ENCODE peak calls at places on chromosomes 5 and 9, in eight cellular contexts. One of them, this sample, is unnamed.

GRCh38 chr5:72205431-72206009 is 98.2 kb downstream of the MAP1B start:
- DNase-seq in cardiac fibroblast: no peak
- DNase-seq in stimulated activated CD4-positive, alpha-beta T cell treated with anti-CD3 and anti-CD28 coated beads, Interleukin-2, amount 100 ng/mL, for 48 hours: no peak
- DNase-seq in islet precursor cell: no peak
- DNase-seq in memory B cell: no peak
- DNase-seq in nephron progenitor cell: no peak
- DNase-seq in PC-3: no peak
- DNase-seq in SW 1271: no peak
- DNase-seq in this sample: no peak

GRCh38 chr5:180975338-180975737 is 13.3 kb upstream of the BTNL3 start:
- DNase-seq in cardiac fibroblast: no peak
- DNase-seq in stimulated activated CD4-positive, alpha-beta T cell treated with anti-CD3 and anti-CD28 coated beads, Interleukin-2, amount 100 ng/mL, for 48 hours: no peak
- DNase-seq in islet precursor cell: no peak
- DNase-seq in memory B cell: peak; percentile 58
- DNase-seq in nephron progenitor cell: no peak
- DNase-seq in PC-3: no peak
- DNase-seq in SW 1271: no peak
- DNase-seq in this sample: no peak

GRCh38 chr5:172274951-172275753 is 8.4 kb downstream of the UBTD2 start:
- DNase-seq in cardiac fibroblast: peak; percentile 32
- DNase-seq in stimulated activated CD4-positive, alpha-beta T cell treated with anti-CD3 and anti-CD28 coated beads, Interleukin-2, amount 100 ng/mL, for 48 hours: peak; percentile 60
- DNase-seq in islet precursor cell: no peak
- DNase-seq in memory B cell: peak; percentile 50
- DNase-seq in nephron progenitor cell: no peak
- DNase-seq in PC-3: no peak
- DNase-seq in SW 1271: no peak
- DNase-seq in this sample: no peak

GRCh38 chr5:32013658-32014057 is 160.5 kb downstream of the GOLPH3 start:
- DNase-seq in cardiac fibroblast: no peak
- DNase-seq in stimulated activated CD4-positive, alpha-beta T cell treated with anti-CD3 and anti-CD28 coated beads, Interleukin-2, amount 100 ng/mL, for 48 hours: no peak
- DNase-seq in islet precursor cell: peak; percentile 65
- DNase-seq in memory B cell: no peak
- DNase-seq in nephron progenitor cell: no peak
- DNase-seq in PC-3: no peak
- DNase-seq in SW 1271: no peak
- DNase-seq in this sample: no peak

GRCh38 chr5:180799902-180800801 is 2.5 kb downstream of the MGAT1 start:
- DNase-seq in cardiac fibroblast: peak; percentile 52
- DNase-seq in stimulated activated CD4-positive, alpha-beta T cell treated with anti-CD3 and anti-CD28 coated beads, Interleukin-2, amount 100 ng/mL, for 48 hours: no peak
- DNase-seq in islet precursor cell: peak; percentile 86
- DNase-seq in memory B cell: no peak
- DNase-seq in nephron progenitor cell: no peak
- DNase-seq in PC-3: peak; percentile 92
- DNase-seq in SW 1271: no peak
- DNase-seq in this sample: no peak

GRCh38 chr5:120539471-120539870 is 75.4 kb downstream of the PRR16 start:
- DNase-seq in cardiac fibroblast: no peak
- DNase-seq in stimulated activated CD4-positive, alpha-beta T cell treated with anti-CD3 and anti-CD28 coated beads, Interleukin-2, amount 100 ng/mL, for 48 hours: no peak
- DNase-seq in islet precursor cell: no peak
- DNase-seq in memory B cell: no peak
- DNase-seq in nephron progenitor cell: no peak
- DNase-seq in PC-3: no peak
- DNase-seq in SW 1271: no peak
- DNase-seq in this sample: no peak

GRCh38 chr5:127844631-127845030 is 141.4 kb downstream of the CCDC192 start:
- DNase-seq in cardiac fibroblast: no peak
- DNase-seq in stimulated activated CD4-positive, alpha-beta T cell treated with anti-CD3 and anti-CD28 coated beads, Interleukin-2, amount 100 ng/mL, for 48 hours: no peak
- DNase-seq in islet precursor cell: no peak
- DNase-seq in memory B cell: no peak
- DNase-seq in nephron progenitor cell: no peak
- DNase-seq in PC-3: no peak
- DNase-seq in SW 1271: no peak
- DNase-seq in this sample: no peak

GRCh38 chr5:115666023-115666422 is 40.2 kb upstream of the TMED7 start:
- DNase-seq in cardiac fibroblast: no peak
- DNase-seq in stimulated activated CD4-positive, alpha-beta T cell treated with anti-CD3 and anti-CD28 coated beads, Interleukin-2, amount 100 ng/mL, for 48 hours: no peak
- DNase-seq in islet precursor cell: no peak
- DNase-seq in memory B cell: no peak
- DNase-seq in nephron progenitor cell: no peak
- DNase-seq in PC-3: no peak
- DNase-seq in SW 1271: no peak
- DNase-seq in this sample: no peak

GRCh38 chr5:172696171-172696849 is 55.2 kb downstream of the NEURL1B start:
- DNase-seq in cardiac fibroblast: peak; percentile 69
- DNase-seq in stimulated activated CD4-positive, alpha-beta T cell treated with anti-CD3 and anti-CD28 coated beads, Interleukin-2, amount 100 ng/mL, for 48 hours: no peak
- DNase-seq in islet precursor cell: no peak
- DNase-seq in memory B cell: no peak
- DNase-seq in nephron progenitor cell: no peak
- DNase-seq in PC-3: no peak
- DNase-seq in SW 1271: no peak
- DNase-seq in this sample: peak; percentile 90

GRCh38 chr9:33466565-33467495 is 6.9 kb downstream of the NOL6 start:
- DNase-seq in cardiac fibroblast: peak; percentile 51
- DNase-seq in stimulated activated CD4-positive, alpha-beta T cell treated with anti-CD3 and anti-CD28 coated beads, Interleukin-2, amount 100 ng/mL, for 48 hours: peak; percentile 80
- DNase-seq in islet precursor cell: peak; percentile 84
- DNase-seq in memory B cell: peak; percentile 66
- DNase-seq in nephron progenitor cell: peak; percentile 91
- DNase-seq in PC-3: peak; percentile 59
- DNase-seq in SW 1271: no peak
- DNase-seq in this sample: no peak

GRCh38 chr5:43227655-43228054 is 35.6 kb downstream of the NIM1K start:
- DNase-seq in cardiac fibroblast: peak; percentile 78
- DNase-seq in stimulated activated CD4-positive, alpha-beta T cell treated with anti-CD3 and anti-CD28 coated beads, Interleukin-2, amount 100 ng/mL, for 48 hours: no peak
- DNase-seq in islet precursor cell: no peak
- DNase-seq in memory B cell: no peak
- DNase-seq in nephron progenitor cell: no peak
- DNase-seq in PC-3: peak; percentile 84
- DNase-seq in SW 1271: peak; percentile 44
- DNase-seq in this sample: no peak

GRCh38 chr5:162047279-162047678 is 20.3 kb upstream of the GABRG2 start:
- DNase-seq in cardiac fibroblast: no peak
- DNase-seq in stimulated activated CD4-positive, alpha-beta T cell treated with anti-CD3 and anti-CD28 coated beads, Interleukin-2, amount 100 ng/mL, for 48 hours: no peak
- DNase-seq in islet precursor cell: peak; percentile 51
- DNase-seq in memory B cell: no peak
- DNase-seq in nephron progenitor cell: no peak
- DNase-seq in PC-3: no peak
- DNase-seq in SW 1271: no peak
- DNase-seq in this sample: no peak

GRCh38 chr5:172999351-172999973 is 15.9 kb downstream of the ATP6V0E1 start:
- DNase-seq in cardiac fibroblast: no peak
- DNase-seq in stimulated activated CD4-positive, alpha-beta T cell treated with anti-CD3 and anti-CD28 coated beads, Interleukin-2, amount 100 ng/mL, for 48 hours: no peak
- DNase-seq in islet precursor cell: no peak
- DNase-seq in memory B cell: no peak
- DNase-seq in nephron progenitor cell: no peak
- DNase-seq in PC-3: no peak
- DNase-seq in SW 1271: no peak
- DNase-seq in this sample: peak; percentile 8

GRCh38 chr5:124700930-124701458 is 45.4 kb downstream of the ZNF608 start:
- DNase-seq in cardiac fibroblast: no peak
- DNase-seq in stimulated activated CD4-positive, alpha-beta T cell treated with anti-CD3 and anti-CD28 coated beads, Interleukin-2, amount 100 ng/mL, for 48 hours: no peak
- DNase-seq in islet precursor cell: peak; percentile 70
- DNase-seq in memory B cell: no peak
- DNase-seq in nephron progenitor cell: no peak
- DNase-seq in PC-3: no peak
- DNase-seq in SW 1271: no peak
- DNase-seq in this sample: no peak

GRCh38 chr5:67577424-67577823 is 380.8 kb upstream of the CD180 start:
- DNase-seq in cardiac fibroblast: no peak
- DNase-seq in stimulated activated CD4-positive, alpha-beta T cell treated with anti-CD3 and anti-CD28 coated beads, Interleukin-2, amount 100 ng/mL, for 48 hours: no peak
- DNase-seq in islet precursor cell: no peak
- DNase-seq in memory B cell: no peak
- DNase-seq in nephron progenitor cell: no peak
- DNase-seq in PC-3: peak; percentile 60
- DNase-seq in SW 1271: no peak
- DNase-seq in this sample: no peak

GRCh38 chr5:132425009-132425937 is 55.8 kb downstream of the SLC22A5 start:
- DNase-seq in cardiac fibroblast: peak; percentile 59
- DNase-seq in stimulated activated CD4-positive, alpha-beta T cell treated with anti-CD3 and anti-CD28 coated beads, Interleukin-2, amount 100 ng/mL, for 48 hours: peak; percentile 56
- DNase-seq in islet precursor cell: peak; percentile 19
- DNase-seq in memory B cell: peak; percentile 72
- DNase-seq in nephron progenitor cell: no peak
- DNase-seq in PC-3: peak; percentile 53
- DNase-seq in SW 1271: no peak
- DNase-seq in this sample: no peak

GRCh38 chr9:125150349-125151245 is 7.3 kb upstream of the SCAI start:
- DNase-seq in cardiac fibroblast: no peak
- DNase-seq in stimulated activated CD4-positive, alpha-beta T cell treated with anti-CD3 and anti-CD28 coated beads, Interleukin-2, amount 100 ng/mL, for 48 hours: no peak
- DNase-seq in islet precursor cell: no peak
- DNase-seq in memory B cell: no peak
- DNase-seq in nephron progenitor cell: no peak
- DNase-seq in PC-3: no peak
- DNase-seq in SW 1271: no peak
- DNase-seq in this sample: no peak

GRCh38 chr9:16410601-16411285 is 459.7 kb downstream of the BNC2 start:
- DNase-seq in cardiac fibroblast: no peak
- DNase-seq in stimulated activated CD4-positive, alpha-beta T cell treated with anti-CD3 and anti-CD28 coated beads, Interleukin-2, amount 100 ng/mL, for 48 hours: no peak
- DNase-seq in islet precursor cell: no peak
- DNase-seq in memory B cell: no peak
- DNase-seq in nephron progenitor cell: no peak
- DNase-seq in PC-3: no peak
- DNase-seq in SW 1271: no peak
- DNase-seq in this sample: no peak

GRCh38 chr9:4207881-4208615 is 91.8 kb downstream of the GLIS3 start:
- DNase-seq in cardiac fibroblast: peak; percentile 85
- DNase-seq in stimulated activated CD4-positive, alpha-beta T cell treated with anti-CD3 and anti-CD28 coated beads, Interleukin-2, amount 100 ng/mL, for 48 hours: no peak
- DNase-seq in islet precursor cell: no peak
- DNase-seq in memory B cell: no peak
- DNase-seq in nephron progenitor cell: no peak
- DNase-seq in PC-3: no peak
- DNase-seq in SW 1271: no peak
- DNase-seq in this sample: no peak

GRCh38 chr5:180155331-180155881 is 53.6 kb downstream of the RASGEF1C start:
- DNase-seq in cardiac fibroblast: no peak
- DNase-seq in stimulated activated CD4-positive, alpha-beta T cell treated with anti-CD3 and anti-CD28 coated beads, Interleukin-2, amount 100 ng/mL, for 48 hours: no peak
- DNase-seq in islet precursor cell: no peak
- DNase-seq in memory B cell: no peak
- DNase-seq in nephron progenitor cell: no peak
- DNase-seq in PC-3: no peak
- DNase-seq in SW 1271: no peak
- DNase-seq in this sample: no peak

GRCh38 chr5:111404270-111404769 is 108.0 kb downstream of the STARD4 start:
- DNase-seq in cardiac fibroblast: no peak
- DNase-seq in stimulated activated CD4-positive, alpha-beta T cell treated with anti-CD3 and anti-CD28 coated beads, Interleukin-2, amount 100 ng/mL, for 48 hours: no peak
- DNase-seq in islet precursor cell: no peak
- DNase-seq in memory B cell: no peak
- DNase-seq in nephron progenitor cell: no peak
- DNase-seq in PC-3: no peak
- DNase-seq in SW 1271: no peak
- DNase-seq in this sample: no peak

GRCh38 chr5:60208681-60209080 is 315.2 kb upstream of the PDE4D start:
- DNase-seq in cardiac fibroblast: no peak
- DNase-seq in stimulated activated CD4-positive, alpha-beta T cell treated with anti-CD3 and anti-CD28 coated beads, Interleukin-2, amount 100 ng/mL, for 48 hours: no peak
- DNase-seq in islet precursor cell: no peak
- DNase-seq in memory B cell: no peak
- DNase-seq in nephron progenitor cell: no peak
- DNase-seq in PC-3: no peak
- DNase-seq in SW 1271: no peak
- DNase-seq in this sample: no peak

GRCh38 chr5:78887384-78888118 is 97.6 kb downstream of the ARSB start:
- DNase-seq in cardiac fibroblast: no peak
- DNase-seq in stimulated activated CD4-positive, alpha-beta T cell treated with anti-CD3 and anti-CD28 coated beads, Interleukin-2, amount 100 ng/mL, for 48 hours: no peak
- DNase-seq in islet precursor cell: no peak
- DNase-seq in memory B cell: peak; percentile 18
- DNase-seq in nephron progenitor cell: no peak
- DNase-seq in PC-3: no peak
- DNase-seq in SW 1271: no peak
- DNase-seq in this sample: no peak

GRCh38 chr9:110919609-110920008 is 118.7 kb downstream of the LPAR1 start:
- DNase-seq in cardiac fibroblast: peak; percentile 88
- DNase-seq in stimulated activated CD4-positive, alpha-beta T cell treated with anti-CD3 and anti-CD28 coated beads, Interleukin-2, amount 100 ng/mL, for 48 hours: no peak
- DNase-seq in islet precursor cell: no peak
- DNase-seq in memory B cell: no peak
- DNase-seq in nephron progenitor cell: no peak
- DNase-seq in PC-3: peak; percentile 87
- DNase-seq in SW 1271: no peak
- DNase-seq in this sample: no peak

GRCh38 chr9:130200038-130200979 is 28.1 kb downstream of the NCS1 start:
- DNase-seq in cardiac fibroblast: no peak
- DNase-seq in stimulated activated CD4-positive, alpha-beta T cell treated with anti-CD3 and anti-CD28 coated beads, Interleukin-2, amount 100 ng/mL, for 48 hours: no peak
- DNase-seq in islet precursor cell: no peak
- DNase-seq in memory B cell: no peak
- DNase-seq in nephron progenitor cell: no peak
- DNase-seq in PC-3: no peak
- DNase-seq in SW 1271: no peak
- DNase-seq in this sample: no peak

This sample was measured in coronary artery.